ENCODE peak calls at places on chromosome 22, in four cellular contexts. J, E, B and R are unnamed samples.

GRCh38 chr22:35740616-35741015 is 22.9 kb downstream of the APOL5 start:
- DNase-seq in J (no peak), E (no peak), B (no peak), R (no peak)

GRCh38 chr22:29299136-29299900 is 7.1 kb upstream of the GAS2L1 start:
- DNase-seq in J (no peak), E (no peak), B (no peak), R (no peak)

GRCh38 chr22:35872451-35872850 is 154.8 kb downstream of the APOL5 start:
- DNase-seq in J (no peak), E (peak; percentile 63), B (no peak), R (no peak)

GRCh38 chr22:16917144-16918003 is 90.6 kb downstream of the GAB4 start:
- DNase-seq in J (peak; percentile 70), E (peak; percentile 49), B (peak; percentile 10), R (no peak)

GRCh38 chr22:44940121-44940520 is 69.7 kb downstream of the PHF21B start:
- DNase-seq in J (no peak), E (no peak), B (no peak), R (no peak)

GRCh38 chr22:45242778-45243191 is 2.1 kb upstream of the KIAA0930 start:
- DNase-seq in J (peak; percentile 53), E (no peak), B (no peak), R (no peak)

GRCh38 chr22:27798526-27799333 is 2.8 kb downstream of the MN1 start:
- DNase-seq in J (no peak), E (peak; percentile 36), B (no peak), R (no peak)

GRCh38 chr22:17792854-17793434 is 18.7 kb upstream of the BID start:
- DNase-seq in J (no peak), E (no peak), B (no peak), R (no peak)

GRCh38 chr22:20065896-20066616 is 14.0 kb upstream of the DGCR8 start:
- DNase-seq in J (no peak), E (no peak), B (no peak), R (no peak)

GRCh38 chr22:24592144-24592845 is 578 bp downstream of the LRRC75B start:
- DNase-seq in J (no peak), E (peak; percentile 43), B (no peak), R (no peak)

GRCh38 chr22:29916007-29916544 is 33.1 kb downstream of the MTMR3 start:
- DNase-seq in J (no peak), E (no peak), B (no peak), R (no peak)

GRCh38 chr22:42664976-42665831 is 16.0 kb upstream of the CYB5R3 start:
- DNase-seq in J (no peak), E (no peak), B (no peak), R (no peak)

GRCh38 chr22:32005453-32005852 is 37.6 kb upstream of the SLC5A1 start:
- DNase-seq in J (no peak), E (no peak), B (no peak), R (no peak)

GRCh38 chr22:40176921-40177737 is 596 bp upstream of the TNRC6B start:
- DNase-seq in J (peak; percentile 87), E (no peak), B (no peak), R (no peak)

GRCh38 chr22:34877506-34877905 is 188.5 kb upstream of the ISX start:
- DNase-seq in J (no peak), E (no peak), B (no peak), R (no peak)

GRCh38 chr22:42315392-42315756 is 44.9 kb upstream of the TCF20 start:
- DNase-seq in J (no peak), E (no peak), B (no peak), R (no peak)

GRCh38 chr22:28594784-28595324 is 84.8 kb downstream of the TTC28 start:
- DNase-seq in J (peak; percentile 63), E (no peak), B (peak; percentile 61), R (no peak)

GRCh38 chr22:50007057-50007511 is 5.5 kb downstream of the IL17REL start:
- DNase-seq in J (no peak), E (no peak), B (no peak), R (no peak)

GRCh38 chr22:45149671-45150070 is 14.1 kb upstream of the NUP50 start:
- DNase-seq in J (no peak), E (no peak), B (no peak), R (no peak)

GRCh38 chr22:45584121-45584570 is 81.5 kb downstream of the FBLN1 start:
- DNase-seq in J (peak; percentile 93), E (no peak), B (no peak), R (no peak)

GRCh38 chr22:19038728-19039447 is 83.3 kb downstream of the DGCR2 start:
- DNase-seq in J (no peak), E (no peak), B (no peak), R (no peak)